ENCODE peak calls at places on chromosomes 12 and 14, in eight cellular contexts. Q is heart left ventricle; J is osteocyte; H is fibroblast of the aortic adventitia; F is AG09309; U is activated CD8-positive, alpha-beta T cell treated with anti-CD3 and anti-CD28 coated beads for 36 hours; X is PC-3; Y is stomach. Z is an unnamed sample.

GRCh38 chr14:21680072-21680471 is 6.5 kb upstream of the OR4E1 start:
- DNase-seq in Q (no peak), J (no peak), H (peak), F (no peak), U (no peak), X (peak), Y (no peak), Z (no peak)

GRCh38 chr12:38850463-38850862 is 54.9 kb downstream of the CPNE8 start:
- DNase-seq in Q (no peak), J (no peak), H (peak), F (no peak), U (no peak), X (no peak), Y (no peak), Z (no peak)

GRCh38 chr14:68786491-68787234 is 6.2 kb downstream of the ZFP36L1 start:
- DNase-seq in Q (no peak), J (no peak), H (peak), F (no peak), U (no peak), X (peak), Y (peak), Z (no peak)

GRCh38 chr12:127363392-127363791 is 903.6 kb upstream of the TMEM132C start:
- DNase-seq in Q (no peak), J (no peak), H (no peak), F (no peak), U (no peak), X (peak), Y (no peak), Z (no peak)

GRCh38 chr14:81727243-81727642 is 193.6 kb upstream of the SEL1L start:
- DNase-seq in Q (no peak), J (no peak), H (no peak), F (no peak), U (no peak), X (peak), Y (peak), Z (no peak)

GRCh38 chr14:82388488-82388887 is 854.8 kb upstream of the SEL1L start:
- DNase-seq in Q (no peak), J (no peak), H (no peak), F (no peak), U (no peak), X (no peak), Y (no peak), Z (no peak)

GRCh38 chr14:63952933-63953437 is 100.2 kb downstream of the SYNE2 start:
- DNase-seq in Q (no peak), J (no peak), H (peak), F (peak), U (no peak), X (no peak), Y (no peak), Z (no peak)

GRCh38 chr12:8905546-8905945 is 8.8 kb upstream of the PHC1 start:
- DNase-seq in Q (no peak), J (no peak), H (no peak), F (no peak), U (no peak), X (no peak), Y (no peak), Z (no peak)

GRCh38 chr12:124599074-124599999 is 31.9 kb upstream of the NCOR2 start:
- DNase-seq in Q (no peak), J (no peak), H (peak), F (peak), U (peak), X (peak), Y (no peak), Z (no peak)

GRCh38 chr12:93002278-93003054 is 73.4 kb upstream of the EEA1 start:
- DNase-seq in Q (no peak), J (no peak), H (peak), F (peak), U (no peak), X (peak), Y (no peak), Z (no peak)

GRCh38 chr14:56855891-56856461 is 45.7 kb upstream of the OTX2 start:
- DNase-seq in Q (no peak), J (no peak), H (no peak), F (no peak), U (no peak), X (no peak), Y (peak), Z (no peak)

GRCh38 chr12:6996040-6996441 is 22.2 kb downstream of the LPCAT3 start:
- DNase-seq in Q (no peak), J (peak), H (peak), F (peak), U (no peak), X (peak), Y (no peak), Z (no peak)

GRCh38 chr12:72081787-72082186 is 143.1 kb downstream of the TPH2 start:
- DNase-seq in Q (no peak), J (no peak), H (peak), F (no peak), U (no peak), X (no peak), Y (no peak), Z (no peak)

GRCh38 chr12:120394483-120395367 is 25.8 kb upstream of the MSI1 start:
- DNase-seq in Q (no peak), J (no peak), H (no peak), F (no peak), U (no peak), X (peak), Y (peak), Z (no peak)

GRCh38 chr12:79482323-79482722 is 208.4 kb downstream of the PAWR start:
- DNase-seq in Q (no peak), J (no peak), H (no peak), F (no peak), U (no peak), X (no peak), Y (no peak), Z (no peak)

GRCh38 chr12:77995436-77996167 is 164.9 kb downstream of the NAV3 start:
- DNase-seq in Q (no peak), J (no peak), H (peak), F (peak), U (no peak), X (peak), Y (no peak), Z (no peak)

GRCh38 chr14:68346540-68347232 is 446.2 kb downstream of the ZFP36L1 start:
- DNase-seq in Q (no peak), J (no peak), H (no peak), F (no peak), U (no peak), X (no peak), Y (no peak), Z (no peak)

GRCh38 chr12:124553862-124554428 is 13.5 kb downstream of the NCOR2 start:
- DNase-seq in Q (no peak), J (no peak), H (no peak), F (no peak), U (peak), X (no peak), Y (no peak), Z (no peak)

GRCh38 chr12:19491863-19492262 is 52.6 kb downstream of the AEBP2 start:
- DNase-seq in Q (no peak), J (no peak), H (no peak), F (peak), U (no peak), X (peak), Y (no peak), Z (no peak)

GRCh38 chr14:77126461-77126990 is 15.1 kb downstream of the ZDHHC22 start:
- DNase-seq in Q (no peak), J (no peak), H (no peak), F (no peak), U (no peak), X (no peak), Y (no peak), Z (no peak)

GRCh38 chr14:77125275-77126073 is 16.1 kb downstream of the ZDHHC22 start:
- DNase-seq in Q (no peak), J (no peak), H (no peak), F (no peak), U (no peak), X (no peak), Y (no peak), Z (no peak)

GRCh38 chr14:77123381-77124344 is 17.9 kb downstream of the ZDHHC22 start:
- DNase-seq in Q (peak), J (no peak), H (no peak), F (no peak), U (no peak), X (peak), Y (peak), Z (no peak)

GRCh38 chr14:77126074-77126325 is 15.6 kb downstream of the ZDHHC22 start:
- DNase-seq in Q (no peak), J (no peak), H (no peak), F (no peak), U (no peak), X (no peak), Y (no peak), Z (no peak)

DNA sequence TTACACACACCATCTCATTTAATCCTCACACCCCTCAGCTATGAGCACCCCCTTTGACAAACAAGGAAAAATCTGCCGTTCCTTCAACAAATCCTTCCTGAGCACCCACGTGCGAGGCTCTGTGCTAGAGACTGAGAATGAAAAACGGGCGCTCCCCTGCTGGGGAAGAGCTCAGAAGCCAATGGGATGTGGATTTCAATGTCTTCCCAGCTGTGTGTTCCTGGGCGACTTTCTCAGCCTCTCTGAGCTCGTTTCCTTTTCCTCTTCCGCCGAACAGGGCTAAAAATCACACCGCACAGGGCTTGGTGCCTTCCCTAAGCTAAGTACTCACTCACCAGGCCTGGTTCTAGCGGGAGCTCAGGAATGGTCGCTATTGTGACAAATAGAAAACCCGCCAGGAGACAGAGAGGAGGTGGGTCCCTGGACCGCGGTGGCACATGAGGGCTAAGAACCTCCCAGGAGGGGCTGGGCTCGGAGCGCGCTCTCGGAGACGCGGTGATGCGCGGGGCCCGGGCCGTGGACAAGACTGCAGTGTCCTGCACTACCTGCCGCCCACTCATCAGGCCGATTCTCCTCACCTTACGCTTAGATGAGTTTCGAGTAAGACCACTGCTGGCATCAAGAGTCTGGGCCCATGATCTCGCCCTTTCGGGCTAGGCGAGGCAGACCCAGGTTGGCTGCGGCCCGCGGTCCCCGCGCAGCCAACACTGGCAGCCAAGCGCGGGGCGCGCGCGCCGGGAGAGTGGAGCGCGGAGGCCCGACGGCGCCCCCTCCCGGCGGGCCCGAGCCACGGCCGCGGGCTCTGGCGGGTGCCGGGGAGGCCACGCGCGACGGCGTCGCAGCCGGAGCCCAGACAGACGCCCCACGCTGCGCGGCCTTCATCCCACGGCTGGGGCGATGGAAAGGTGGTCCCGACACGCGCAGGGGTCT is 17.0 kb downstream of the ZDHHC22 start:
- DNase-seq in Q (peak), J (no peak), H (peak), F (no peak), U (peak), X (peak), Y (peak), Z (peak)
- TF ChIP-seq CTCF in Q (no peak), J (peak), H (no peak), F (no peak), U (peak), X (no peak), Y (peak), Z (peak)

GRCh38 chr14:104685998-104686610 is 3.3 kb upstream of the INF2 start:
- DNase-seq in Q (no peak), J (no peak), H (no peak), F (no peak), U (no peak), X (no peak), Y (no peak), Z (no peak)

GRCh38 chr14:104686624-104687517 is 2.5 kb upstream of the INF2 start:
- DNase-seq in Q (peak), J (no peak), H (no peak), F (no peak), U (peak), X (no peak), Y (peak), Z (no peak)

GRCh38 chr14:104684449-104684821 is 5.0 kb upstream of the INF2 start:
- DNase-seq in Q (no peak), J (no peak), H (no peak), F (no peak), U (no peak), X (no peak), Y (no peak), Z (no peak)

GRCh38 chr14:104683653-104684448 is 5.6 kb upstream of the INF2 start:
- DNase-seq in Q (no peak), J (no peak), H (no peak), F (no peak), U (no peak), X (no peak), Y (no peak), Z (no peak)

DNA sequence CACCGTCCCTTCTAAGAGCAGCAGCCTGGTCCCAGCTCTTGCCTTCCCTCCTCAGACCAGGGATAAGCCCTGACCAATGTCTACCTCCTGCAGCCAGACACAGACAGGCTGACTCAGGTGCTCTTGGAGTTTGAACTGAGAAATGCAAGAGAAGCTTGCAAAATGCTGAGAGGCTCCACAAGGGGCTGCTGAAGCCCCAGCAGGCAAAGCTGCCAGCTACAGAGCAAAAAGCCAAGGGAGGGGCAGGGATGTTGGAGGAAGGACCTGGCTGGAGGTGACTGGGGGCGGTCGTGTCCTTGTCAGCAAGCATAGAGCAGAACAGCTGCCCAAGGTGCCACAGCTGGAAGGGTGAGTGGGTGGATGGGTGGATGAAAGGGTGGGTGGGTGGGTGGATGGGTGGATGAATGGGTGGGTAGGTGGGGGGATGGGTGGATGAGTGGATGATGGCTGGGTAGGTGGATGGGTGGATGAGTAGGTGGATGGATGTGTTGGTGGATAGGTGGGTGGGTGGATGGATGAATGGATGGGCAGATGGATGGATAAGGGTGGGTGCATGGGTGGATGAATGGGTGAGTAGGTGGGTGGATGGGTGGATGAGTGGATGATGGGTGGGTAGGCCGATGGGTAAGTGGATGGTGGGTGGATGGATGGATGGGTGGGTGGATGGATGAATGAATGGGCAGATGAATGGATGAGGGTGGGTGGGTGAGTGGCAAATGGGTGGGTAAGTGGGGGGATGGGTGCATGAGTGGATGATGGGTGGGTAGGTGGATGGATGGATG is 4.0 kb upstream of the INF2 start:
- DNase-seq in Q (no peak), J (no peak), H (no peak), F (no peak), U (peak), X (no peak), Y (no peak), Z (no peak)
- TF ChIP-seq CTCF in Q (no peak), J (no peak), H (no peak), F (no peak), U (no peak), X (no peak), Y (no peak), Z (no peak)

GRCh38 chr12:45124485-45125155 is 73.7 kb upstream of the DBX2 start:
- DNase-seq in Q (no peak), J (no peak), H (no peak), F (no peak), U (no peak), X (no peak), Y (no peak), Z (no peak)

GRCh38 chr12:45125997-45126396 is 75.1 kb upstream of the DBX2 start:
- DNase-seq in Q (no peak), J (no peak), H (no peak), F (no peak), U (no peak), X (peak), Y (no peak), Z (no peak)

GRCh38 chr12:45128637-45129036 is 77.7 kb upstream of the DBX2 start:
- DNase-seq in Q (no peak), J (no peak), H (no peak), F (no peak), U (no peak), X (no peak), Y (no peak), Z (no peak)

GRCh38 chr12:45121224-45121623 is 70.3 kb upstream of the DBX2 start:
- DNase-seq in Q (no peak), J (no peak), H (no peak), F (no peak), U (no peak), X (peak), Y (no peak), Z (no peak)

DNA sequence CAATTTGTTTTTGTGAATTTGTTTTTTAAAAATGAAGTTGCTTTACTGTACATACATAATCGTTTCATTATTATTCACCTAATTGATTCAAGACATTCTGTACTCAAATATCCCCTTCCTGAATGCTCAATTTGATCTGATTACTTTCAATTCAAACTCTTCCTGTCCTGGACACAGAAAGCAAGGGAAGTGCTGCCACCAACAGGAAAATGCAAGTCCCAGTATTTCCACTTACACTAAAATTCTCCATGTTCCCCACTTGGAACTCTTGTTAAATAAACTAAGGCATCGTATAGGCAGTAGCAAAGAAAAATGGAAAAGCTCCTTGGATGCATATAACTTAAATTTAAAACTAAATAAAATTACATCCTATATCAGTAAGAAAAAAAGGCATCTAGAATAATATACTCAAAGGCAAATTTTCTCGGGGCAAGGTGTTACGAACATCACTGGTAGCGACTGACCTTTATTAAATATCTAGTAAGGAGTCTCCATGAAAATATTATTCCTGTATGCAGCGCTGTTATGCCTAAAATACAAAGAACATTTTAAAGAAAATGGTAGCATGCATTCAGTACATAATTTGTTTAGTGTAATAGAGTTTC is 72.0 kb upstream of the DBX2 start:
- DNase-seq in Q (no peak), J (no peak), H (peak), F (no peak), U (no peak), X (peak), Y (no peak), Z (no peak)
- TF ChIP-seq CTCF in Q (no peak), J (peak), H (peak), F (peak), U (no peak), X (peak), Y (no peak), Z (no peak)

DNA sequence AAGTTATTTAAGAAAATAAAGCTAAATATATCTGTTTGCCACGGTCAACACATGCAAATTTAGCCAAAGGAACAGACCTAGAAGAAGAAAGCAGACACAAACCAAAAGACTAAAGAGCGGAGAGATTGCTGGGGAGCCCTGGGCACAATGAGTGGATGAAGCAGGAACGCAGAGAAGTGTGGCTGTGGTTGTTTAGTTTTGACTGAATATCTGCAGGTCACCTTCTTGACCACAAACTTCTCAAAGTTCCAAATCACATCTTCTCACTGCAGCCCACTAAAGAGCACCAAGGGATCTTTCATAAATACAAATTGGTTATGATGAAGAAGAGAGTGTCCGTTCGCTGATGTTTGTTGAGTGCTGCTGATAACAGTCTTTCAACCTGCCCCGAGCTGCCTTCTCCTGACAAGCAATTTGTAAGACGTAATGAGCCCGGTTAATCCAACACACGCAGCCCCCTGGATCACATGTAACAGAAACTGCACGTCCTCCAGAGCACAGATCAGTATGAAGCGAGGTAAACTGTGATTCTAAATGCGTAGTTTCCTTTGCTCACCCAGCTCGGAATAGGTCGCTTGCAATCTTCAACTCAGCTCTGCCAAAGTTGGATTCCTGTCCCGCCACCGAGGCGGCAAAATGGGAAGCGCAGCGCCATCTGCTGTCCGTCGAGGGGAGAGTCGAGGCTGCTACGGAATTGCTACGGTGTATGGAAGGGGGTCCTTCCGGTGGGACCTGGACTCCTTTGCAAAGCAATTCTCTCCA is 120.8 kb downstream of the GXYLT1 start:
- DNase-seq in Q (peak), J (peak), H (peak), F (peak), U (peak), X (peak), Y (peak), Z (peak)
- TF ChIP-seq CTCF in Q (peak), J (peak), H (peak), F (peak), U (peak), X (peak), Y (peak), Z (peak)

DNA sequence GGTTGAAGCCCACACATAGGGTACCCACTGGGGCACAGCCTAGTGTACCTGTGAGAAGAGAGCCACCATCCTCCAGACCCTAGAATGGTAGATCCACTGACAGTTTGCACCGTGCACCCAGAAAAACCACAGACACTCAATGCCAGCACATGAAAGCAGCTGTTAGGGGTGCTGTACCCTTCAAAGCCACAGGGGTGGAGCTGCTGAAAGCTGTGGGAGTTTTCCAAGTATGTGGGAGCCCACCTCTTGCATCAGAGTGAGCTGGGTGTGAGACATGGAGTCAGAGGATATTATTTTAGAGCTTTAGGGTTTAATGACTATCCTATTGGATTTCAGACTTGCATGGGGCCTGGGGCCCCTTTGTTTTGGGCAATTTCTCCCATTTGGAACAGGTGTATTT is 30.5 kb downstream of the TSPAN19 start:
- DNase-seq in Q (no peak), J (no peak), H (no peak), F (no peak), U (peak), X (no peak), Y (no peak), Z (no peak)
- TF ChIP-seq CTCF in Q (no peak), J (no peak), H (no peak), F (no peak), U (no peak), X (no peak), Y (no peak), Z (no peak)

Z was measured in natural killer cell.